ENCODE peak calls at places on chromosomes 16 and 17, in four cellular contexts. One of them, this sample, is unnamed.
A peak's percentile ranks its signal among the peaks of the same experiment; 100 is the strongest.

GRCh38 chr17:28901866-28902818 is 737 bp downstream of the DHRS13 start:
- DNase-seq in activated CD8-positive, alpha-beta memory T cell treated with anti-CD3 and anti-CD28 coated beads, Interleukin-2, amount 50 U/mL, for 4 hours: peak; percentile 58
- DNase-seq in NCI-H1048: no peak
- DNase-seq in mesendoderm: peak; percentile 77
- DNase-seq in this sample: peak; percentile 68

GRCh38 chr17:79722787-79723186 is 8.0 kb upstream of the ENPP7 start:
- DNase-seq in activated CD8-positive, alpha-beta memory T cell treated with anti-CD3 and anti-CD28 coated beads, Interleukin-2, amount 50 U/mL, for 4 hours: no peak
- DNase-seq in NCI-H1048: no peak
- DNase-seq in mesendoderm: no peak
- DNase-seq in this sample: no peak

GRCh38 chr16:25143898-25144297 is 32.4 kb downstream of the LCMT1 start:
- DNase-seq in activated CD8-positive, alpha-beta memory T cell treated with anti-CD3 and anti-CD28 coated beads, Interleukin-2, amount 50 U/mL, for 4 hours: no peak
- DNase-seq in NCI-H1048: no peak
- DNase-seq in mesendoderm: peak; percentile 56
- DNase-seq in this sample: no peak

GRCh38 chr16:5916711-5917191 is 819.2 kb upstream of the EEF2KMT start:
- DNase-seq in activated CD8-positive, alpha-beta memory T cell treated with anti-CD3 and anti-CD28 coated beads, Interleukin-2, amount 50 U/mL, for 4 hours: no peak
- DNase-seq in NCI-H1048: no peak
- DNase-seq in mesendoderm: peak; percentile 86
- DNase-seq in this sample: no peak

GRCh38 chr17:7932949-7933348 is 943 bp downstream of the CNTROB start:
- DNase-seq in activated CD8-positive, alpha-beta memory T cell treated with anti-CD3 and anti-CD28 coated beads, Interleukin-2, amount 50 U/mL, for 4 hours: peak; percentile 34
- DNase-seq in NCI-H1048: no peak
- DNase-seq in mesendoderm: peak; percentile 82
- DNase-seq in this sample: peak; percentile 65

GRCh38 chr16:66335704-66336329 is 30.7 kb upstream of the CDH5 start:
- DNase-seq in activated CD8-positive, alpha-beta memory T cell treated with anti-CD3 and anti-CD28 coated beads, Interleukin-2, amount 50 U/mL, for 4 hours: no peak
- DNase-seq in NCI-H1048: no peak
- DNase-seq in mesendoderm: no peak
- DNase-seq in this sample: no peak

GRCh38 chr17:13429201-13429600 is 172.5 kb downstream of the HS3ST3A1 start:
- DNase-seq in activated CD8-positive, alpha-beta memory T cell treated with anti-CD3 and anti-CD28 coated beads, Interleukin-2, amount 50 U/mL, for 4 hours: no peak
- DNase-seq in NCI-H1048: no peak
- DNase-seq in mesendoderm: peak; percentile 12
- DNase-seq in this sample: no peak

GRCh38 chr17:14301279-14301760 is 439 bp downstream of the HS3ST3B1 start:
- DNase-seq in activated CD8-positive, alpha-beta memory T cell treated with anti-CD3 and anti-CD28 coated beads, Interleukin-2, amount 50 U/mL, for 4 hours: peak; percentile 47
- DNase-seq in NCI-H1048: peak; percentile 41
- DNase-seq in mesendoderm: no peak
- DNase-seq in this sample: no peak

GRCh38 chr16:54944002-54944401 is 13.3 kb downstream of the IRX5 start:
- DNase-seq in activated CD8-positive, alpha-beta memory T cell treated with anti-CD3 and anti-CD28 coated beads, Interleukin-2, amount 50 U/mL, for 4 hours: no peak
- DNase-seq in NCI-H1048: no peak
- DNase-seq in mesendoderm: no peak
- DNase-seq in this sample: no peak

GRCh38 chr17:44738214-44738906 is 20.4 kb upstream of the ADAM11 start:
- DNase-seq in activated CD8-positive, alpha-beta memory T cell treated with anti-CD3 and anti-CD28 coated beads, Interleukin-2, amount 50 U/mL, for 4 hours: no peak
- DNase-seq in NCI-H1048: no peak
- DNase-seq in mesendoderm: no peak
- DNase-seq in this sample: no peak

GRCh38 chr17:8004899-8005298 is 2.5 kb downstream of the GUCY2D start:
- DNase-seq in activated CD8-positive, alpha-beta memory T cell treated with anti-CD3 and anti-CD28 coated beads, Interleukin-2, amount 50 U/mL, for 4 hours: no peak
- DNase-seq in NCI-H1048: no peak
- DNase-seq in mesendoderm: peak; percentile 28
- DNase-seq in this sample: no peak

GRCh38 chr17:83002118-83002805 is 77.1 kb upstream of the METRNL start:
- DNase-seq in activated CD8-positive, alpha-beta memory T cell treated with anti-CD3 and anti-CD28 coated beads, Interleukin-2, amount 50 U/mL, for 4 hours: peak; percentile 15
- DNase-seq in NCI-H1048: no peak
- DNase-seq in mesendoderm: no peak
- DNase-seq in this sample: no peak

GRCh38 chr17:83103200-83103937 is 24.0 kb downstream of the METRNL start:
- DNase-seq in activated CD8-positive, alpha-beta memory T cell treated with anti-CD3 and anti-CD28 coated beads, Interleukin-2, amount 50 U/mL, for 4 hours: no peak
- DNase-seq in NCI-H1048: peak; percentile 67
- DNase-seq in mesendoderm: no peak
- DNase-seq in this sample: no peak

GRCh38 chr17:63349478-63350000 is 96.6 kb downstream of the CYB561 start:
- DNase-seq in activated CD8-positive, alpha-beta memory T cell treated with anti-CD3 and anti-CD28 coated beads, Interleukin-2, amount 50 U/mL, for 4 hours: no peak
- DNase-seq in NCI-H1048: no peak
- DNase-seq in mesendoderm: no peak
- DNase-seq in this sample: no peak

GRCh38 chr16:28092721-28093382 is 29.3 kb upstream of the GSG1L start:
- DNase-seq in activated CD8-positive, alpha-beta memory T cell treated with anti-CD3 and anti-CD28 coated beads, Interleukin-2, amount 50 U/mL, for 4 hours: no peak
- DNase-seq in NCI-H1048: no peak
- DNase-seq in mesendoderm: peak; percentile 82
- DNase-seq in this sample: no peak

GRCh38 chr16:75065149-75065807 is 51.3 kb downstream of the LDHD start:
- DNase-seq in activated CD8-positive, alpha-beta memory T cell treated with anti-CD3 and anti-CD28 coated beads, Interleukin-2, amount 50 U/mL, for 4 hours: peak; percentile 43
- DNase-seq in NCI-H1048: no peak
- DNase-seq in mesendoderm: no peak
- DNase-seq in this sample: peak; percentile 52

GRCh38 chr17:38341035-38341721 is 2.6 kb downstream of the GPR179 start:
- DNase-seq in activated CD8-positive, alpha-beta memory T cell treated with anti-CD3 and anti-CD28 coated beads, Interleukin-2, amount 50 U/mL, for 4 hours: no peak
- DNase-seq in NCI-H1048: no peak
- DNase-seq in mesendoderm: peak; percentile 66
- DNase-seq in this sample: peak; percentile 56

GRCh38 chr16:12091569-12092346 is 115.2 kb downstream of the SNX29 start:
- DNase-seq in activated CD8-positive, alpha-beta memory T cell treated with anti-CD3 and anti-CD28 coated beads, Interleukin-2, amount 50 U/mL, for 4 hours: no peak
- DNase-seq in NCI-H1048: no peak
- DNase-seq in mesendoderm: no peak
- DNase-seq in this sample: no peak

GRCh38 chr16:239948-240277 is 5.3 kb downstream of the FAM234A start:
- DNase-seq in activated CD8-positive, alpha-beta memory T cell treated with anti-CD3 and anti-CD28 coated beads, Interleukin-2, amount 50 U/mL, for 4 hours: no peak
- DNase-seq in NCI-H1048: no peak
- DNase-seq in mesendoderm: no peak
- DNase-seq in this sample: no peak

GRCh38 chr17:28541439-28541838 is 11.0 kb downstream of the UNC119 start:
- DNase-seq in activated CD8-positive, alpha-beta memory T cell treated with anti-CD3 and anti-CD28 coated beads, Interleukin-2, amount 50 U/mL, for 4 hours: no peak
- DNase-seq in NCI-H1048: no peak
- DNase-seq in mesendoderm: no peak
- DNase-seq in this sample: no peak

GRCh38 chr17:80474933-80475915 is 1.2 kb downstream of the NPTX1 start:
- DNase-seq in activated CD8-positive, alpha-beta memory T cell treated with anti-CD3 and anti-CD28 coated beads, Interleukin-2, amount 50 U/mL, for 4 hours: no peak
- DNase-seq in NCI-H1048: no peak
- DNase-seq in mesendoderm: no peak
- DNase-seq in this sample: no peak

GRCh38 chr17:36741019-36741902 is 139.9 kb downstream of the MRM1 start:
- DNase-seq in activated CD8-positive, alpha-beta memory T cell treated with anti-CD3 and anti-CD28 coated beads, Interleukin-2, amount 50 U/mL, for 4 hours: no peak
- DNase-seq in NCI-H1048: no peak
- DNase-seq in mesendoderm: no peak
- DNase-seq in this sample: no peak

GRCh38 chr17:10198509-10199249 is at the start of gene GAS7:
- DNase-seq in activated CD8-positive, alpha-beta memory T cell treated with anti-CD3 and anti-CD28 coated beads, Interleukin-2, amount 50 U/mL, for 4 hours: peak; percentile 45
- DNase-seq in NCI-H1048: no peak
- DNase-seq in mesendoderm: peak; percentile 75
- DNase-seq in this sample: peak; percentile 76

GRCh38 chr17:57138956-57139576 is 54.0 kb downstream of the AKAP1 start:
- DNase-seq in activated CD8-positive, alpha-beta memory T cell treated with anti-CD3 and anti-CD28 coated beads, Interleukin-2, amount 50 U/mL, for 4 hours: no peak
- DNase-seq in NCI-H1048: no peak
- DNase-seq in mesendoderm: peak; percentile 40
- DNase-seq in this sample: no peak

GRCh38 chr17:4900231-4901107 is 1.1 kb downstream of the C17orf107 start:
- DNase-seq in activated CD8-positive, alpha-beta memory T cell treated with anti-CD3 and anti-CD28 coated beads, Interleukin-2, amount 50 U/mL, for 4 hours: peak; percentile 54
- DNase-seq in NCI-H1048: no peak
- DNase-seq in mesendoderm: peak; percentile 65
- DNase-seq in this sample: no peak

GRCh38 chr17:41301916-41302901 is at the start of gene KRTAP29-1:
- DNase-seq in activated CD8-positive, alpha-beta memory T cell treated with anti-CD3 and anti-CD28 coated beads, Interleukin-2, amount 50 U/mL, for 4 hours: no peak
- DNase-seq in NCI-H1048: no peak
- DNase-seq in mesendoderm: no peak
- DNase-seq in this sample: no peak

GRCh38 chr16:7849891-7850290 is 517.2 kb downstream of the RBFOX1 start:
- DNase-seq in activated CD8-positive, alpha-beta memory T cell treated with anti-CD3 and anti-CD28 coated beads, Interleukin-2, amount 50 U/mL, for 4 hours: no peak
- DNase-seq in NCI-H1048: no peak
- DNase-seq in mesendoderm: no peak
- DNase-seq in this sample: no peak

GRCh38 chr17:38789185-38789584 is 10.2 kb downstream of the PIP4K2B start:
- DNase-seq in activated CD8-positive, alpha-beta memory T cell treated with anti-CD3 and anti-CD28 coated beads, Interleukin-2, amount 50 U/mL, for 4 hours: no peak
- DNase-seq in NCI-H1048: no peak
- DNase-seq in mesendoderm: peak; percentile 94
- DNase-seq in this sample: no peak

GRCh38 chr17:17535957-17536356 is 39.8 kb upstream of the RASD1 start:
- DNase-seq in activated CD8-positive, alpha-beta memory T cell treated with anti-CD3 and anti-CD28 coated beads, Interleukin-2, amount 50 U/mL, for 4 hours: no peak
- DNase-seq in NCI-H1048: no peak
- DNase-seq in mesendoderm: no peak
- DNase-seq in this sample: no peak

GRCh38 chr16:1125471-1125870 is 27.4 kb upstream of the CACNA1H start:
- DNase-seq in activated CD8-positive, alpha-beta memory T cell treated with anti-CD3 and anti-CD28 coated beads, Interleukin-2, amount 50 U/mL, for 4 hours: no peak
- DNase-seq in NCI-H1048: no peak
- DNase-seq in mesendoderm: no peak
- DNase-seq in this sample: peak; percentile 43

GRCh38 chr16:52921104-52921503 is 131.6 kb downstream of the CHD9NB start:
- DNase-seq in activated CD8-positive, alpha-beta memory T cell treated with anti-CD3 and anti-CD28 coated beads, Interleukin-2, amount 50 U/mL, for 4 hours: no peak
- DNase-seq in NCI-H1048: no peak
- DNase-seq in mesendoderm: no peak
- DNase-seq in this sample: no peak

This sample was measured in KBM-7.